ENCODE peak calls at places on chromosomes 16 and 17, in nine cellular contexts. K, G, M, B, R, H, J, O and X are unnamed samples.

GRCh38 chr17:60699090-60699489 is 21.4 kb downstream of the BCAS3 start:
- DNase-seq in K (no peak), G (no peak), M (no peak), B (no peak), R (no peak), H (no peak), J (no peak), O (no peak), X (no peak)

GRCh38 chr17:17874478-17874877 is 37.7 kb upstream of the SREBF1 start:
- DNase-seq in K (no peak), G (no peak), M (no peak), B (peak; percentile 52), R (no peak), H (no peak), J (no peak), O (no peak), X (no peak)

GRCh38 chr17:68101075-68101991 is 65.8 kb downstream of the KPNA2 start:
- DNase-seq in K (peak; percentile 93), G (peak; percentile 99), M (peak; percentile 94), B (peak; percentile 94), R (peak; percentile 98), H (peak; percentile 99), J (peak; percentile 97), O (peak; percentile 95), X (peak; percentile 97)

GRCh38 chr17:75270218-75270965 is 639 bp downstream of the MIF4GD start:
- DNase-seq in K (peak; percentile 65), G (peak; percentile 92), M (peak; percentile 67), B (peak; percentile 65), R (peak; percentile 92), H (peak; percentile 90), J (peak; percentile 81), O (peak; percentile 66), X (peak; percentile 76)

GRCh38 chr17:62704381-62704971 is 77.0 kb downstream of the MRC2 start:
- DNase-seq in K (peak; percentile 47), G (no peak), M (peak; percentile 38), B (no peak), R (peak; percentile 76), H (peak; percentile 90), J (peak; percentile 43), O (peak; percentile 34), X (peak; percentile 34)

GRCh38 chr17:10151667-10152496 is 46.5 kb downstream of the GAS7 start:
- DNase-seq in K (no peak), G (no peak), M (no peak), B (peak; percentile 35), R (no peak), H (no peak), J (no peak), O (peak; percentile 27), X (no peak)

GRCh38 chr17:44350733-44351226 is 5.7 kb downstream of the GRN start:
- DNase-seq in K (no peak), G (peak; percentile 96), M (peak; percentile 66), B (peak; percentile 56), R (peak; percentile 92), H (peak; percentile 96), J (peak; percentile 70), O (peak; percentile 75), X (peak; percentile 71)

GRCh38 chr16:19006446-19007315 is 22.9 kb downstream of the TMC7 start:
- DNase-seq in K (no peak), G (no peak), M (no peak), B (no peak), R (peak; percentile 34), H (no peak), J (no peak), O (no peak), X (no peak)

GRCh38 chr16:8798174-8798527 is 512 bp downstream of the PMM2 start:
- DNase-seq in K (no peak), G (peak; percentile 29), M (no peak), B (no peak), R (no peak), H (no peak), J (no peak), O (no peak), X (no peak)

GRCh38 chr17:67068999-67069398 is 24.6 kb downstream of the CACNG1 start:
- DNase-seq in K (no peak), G (no peak), M (no peak), B (no peak), R (no peak), H (no peak), J (no peak), O (no peak), X (no peak)

GRCh38 chr17:36972186-36972686 is 23.5 kb downstream of the AATF start:
- DNase-seq in K (no peak), G (no peak), M (no peak), B (no peak), R (no peak), H (no peak), J (no peak), O (no peak), X (no peak)

GRCh38 chr17:4318186-4318585 is 48.3 kb downstream of the UBE2G1 start:
- DNase-seq in K (no peak), G (no peak), M (peak; percentile 62), B (no peak), R (no peak), H (no peak), J (peak; percentile 48), O (no peak), X (no peak)
- H3K27ac ChIP-seq in K (peak overlapping the region; percentile 55), G (no peak overlapping the region), M (no peak overlapping the region), B (no peak overlapping the region), R (peak overlapping the region; percentile 22), H (no peak overlapping the region), J (peak overlapping the region; percentile 15), O (no peak overlapping the region), X (no peak overlapping the region)

DNA sequence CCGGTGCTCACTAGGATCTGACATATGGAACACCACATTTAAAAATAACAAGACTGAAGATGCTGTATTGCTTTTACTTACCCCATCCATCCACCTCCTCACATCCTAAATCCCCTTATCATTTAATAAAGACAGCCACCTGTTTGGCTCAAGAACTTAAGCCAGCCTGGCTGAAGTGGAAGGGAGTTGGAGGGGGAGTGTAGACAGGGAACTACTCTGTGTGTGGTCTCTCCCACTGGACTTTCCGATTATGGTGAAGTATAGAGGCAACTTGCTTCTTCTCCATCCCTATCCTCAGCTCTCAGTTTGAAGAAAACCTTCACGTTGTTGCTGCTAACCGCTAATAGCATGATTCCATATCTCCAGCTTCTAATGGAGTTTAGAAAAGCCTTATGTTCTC is 313.4 kb downstream of the CDH11 start:
- DNase-seq in K (no peak), G (no peak), M (no peak), B (no peak), R (no peak), H (no peak), J (no peak), O (no peak), X (no peak)
- TF ChIP-seq CTCF in K (no peak), G (no peak), M (no peak), B (no peak), R (no peak), H (no peak), J (no peak), O (no peak), X (no peak)

GRCh38 chr17:21677126-21677910 is 15.0 kb upstream of the KCNJ18 start:
- DNase-seq in K (no peak), G (no peak), M (no peak), B (no peak), R (peak; percentile 56), H (no peak), J (no peak), O (no peak), X (no peak)
- H3K9me3 ChIP-seq in K (no peaks in the 10 kb centered on the region), G (no peaks in the 10 kb centered on the region), M (no peaks in the 10 kb centered on the region), B (no peaks in the 10 kb centered on the region), R (peaks cover 45% of the 10 kb centered on the region), H (peaks cover 12% of the 10 kb centered on the region), J (no peaks in the 10 kb centered on the region), O (no peaks in the 10 kb centered on the region), X (no peaks in the 10 kb centered on the region)

GRCh38 chr17:80790021-80790765 is 201.4 kb upstream of the CHMP6 start:
- DNase-seq in K (no peak), G (no peak), M (no peak), B (no peak), R (peak; percentile 71), H (peak; percentile 44), J (no peak), O (no peak), X (no peak)
- H3K27ac ChIP-seq in K (peak overlapping the region; percentile 65), G (peak overlapping the region; percentile 90), M (no peak overlapping the region), B (no peak overlapping the region), R (peak overlapping the region; percentile 78), H (peak overlapping the region; percentile 24), J (no peak overlapping the region), O (peak overlapping the region; percentile 38), X (peak overlapping the region; percentile 24)

DNA sequence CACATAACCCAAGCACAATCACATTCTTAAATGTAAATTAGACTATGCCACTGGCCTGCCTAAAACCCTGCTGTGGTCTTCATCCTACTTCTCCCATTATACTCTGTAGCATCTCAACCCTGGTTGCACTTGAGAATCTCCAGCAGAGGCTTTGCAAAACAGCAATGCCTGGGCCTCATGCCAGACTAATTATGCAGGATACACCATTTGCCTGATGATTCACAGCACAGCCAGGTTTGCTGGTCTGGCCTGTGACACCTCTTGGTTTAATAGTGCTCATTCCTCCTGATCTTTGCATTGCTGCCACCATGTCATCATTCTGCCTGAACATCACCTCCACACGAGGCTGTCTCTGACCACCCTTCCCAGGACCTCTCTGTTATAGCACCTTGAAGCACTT is 491.9 kb upstream of the TOM1L1 start:
- DNase-seq in K (no peak), G (no peak), M (no peak), B (no peak), R (no peak), H (no peak), J (no peak), O (no peak), X (no peak)
- TF ChIP-seq CTCF in K (no peak), G (no peak), M (no peak), B (no peak), R (no peak), H (no peak), J (no peak), O (no peak), X (no peak)

DNA sequence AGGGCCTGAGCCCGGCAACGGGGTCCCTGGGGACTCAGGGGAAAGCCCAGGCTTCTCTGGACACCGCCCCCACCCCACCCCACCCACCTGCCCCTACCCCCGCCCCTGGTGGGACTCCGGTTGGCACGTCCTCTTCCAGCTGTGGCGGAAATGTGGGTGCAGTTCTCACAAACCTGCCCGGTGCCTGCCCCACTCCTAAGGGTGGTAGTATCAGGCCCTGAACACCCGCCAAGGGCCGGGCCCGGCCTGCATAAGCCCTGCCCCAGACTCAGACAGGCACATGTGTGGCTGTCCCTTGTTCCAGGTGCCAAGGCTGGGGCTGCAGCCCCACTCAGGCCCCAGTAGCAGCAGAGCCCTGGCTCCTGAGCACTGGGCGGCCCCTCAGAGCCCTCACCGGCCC is 58.1 kb downstream of the ACTG1 start:
- DNase-seq in K (no peak), G (no peak), M (no peak), B (no peak), R (no peak), H (no peak), J (no peak), O (no peak), X (no peak)
- H3K9me3 ChIP-seq in K (no peaks in the 10 kb centered on the region), G (no peaks in the 10 kb centered on the region), M (no peaks in the 10 kb centered on the region), B (no peaks in the 10 kb centered on the region), R (no peaks in the 10 kb centered on the region), H (no peaks in the 10 kb centered on the region), J (no peaks in the 10 kb centered on the region), O (no peaks in the 10 kb centered on the region), X (no peaks in the 10 kb centered on the region)

GRCh38 chr16:78444-79145 is 570 bp downstream of the MPG start:
- DNase-seq in K (no peak), G (no peak), M (no peak), B (no peak), R (peak; percentile 85), H (no peak), J (peak; percentile 53), O (no peak), X (peak; percentile 41)
- H3K27ac ChIP-seq in K (peak overlapping the region; percentile 90), G (peak overlapping the region; percentile 45), M (peak overlapping the region; percentile 87), B (peak overlapping the region; percentile 99), R (peak overlapping the region; percentile 94), H (no peak overlapping the region), J (peak overlapping the region; percentile 87), O (peak overlapping the region; percentile 96), X (peak overlapping the region; percentile 92)